ENCODE peak calls at places on chromosomes 7 and 10, in nine cellular contexts. One of them, this sample, is unnamed.

GRCh38 chr7:50209461-50210161 is 94.9 kb upstream of the IKZF1 start:
- DNase-seq in cardiac muscle cell: no peak
- DNase-seq in cardiac fibroblast: no peak
- DNase-seq in lung: no peak
- DNase-seq in MM.1S: no peak
- DNase-seq in stomach: no peak
- DNase-seq in lower leg skin: no peak
- DNase-seq in PC-3: no peak
- DNase-seq in fibroblast of villous mesenchyme: no peak
- DNase-seq in this sample: no peak

GRCh38 chr10:96390460-96390864 is 31.7 kb upstream of the OPALIN start:
- DNase-seq in cardiac muscle cell: no peak
- DNase-seq in cardiac fibroblast: no peak
- DNase-seq in lung: no peak
- DNase-seq in MM.1S: no peak
- DNase-seq in stomach: peak; percentile 92
- DNase-seq in lower leg skin: peak; percentile 37
- DNase-seq in PC-3: no peak
- DNase-seq in fibroblast of villous mesenchyme: no peak
- DNase-seq in this sample: no peak

GRCh38 chr7:158646766-158647474 is 57.7 kb downstream of the NCAPG2 start:
- DNase-seq in cardiac muscle cell: no peak
- DNase-seq in cardiac fibroblast: no peak
- DNase-seq in lung: no peak
- DNase-seq in MM.1S: peak; percentile 30
- DNase-seq in stomach: no peak
- DNase-seq in lower leg skin: no peak
- DNase-seq in PC-3: peak; percentile 43
- DNase-seq in fibroblast of villous mesenchyme: no peak
- DNase-seq in this sample: peak; percentile 16

GRCh38 chr7:30062587-30062986 is 34.4 kb downstream of the PLEKHA8 start:
- DNase-seq in cardiac muscle cell: peak; percentile 24
- DNase-seq in cardiac fibroblast: peak; percentile 67
- DNase-seq in lung: no peak
- DNase-seq in MM.1S: peak; percentile 30
- DNase-seq in stomach: no peak
- DNase-seq in lower leg skin: no peak
- DNase-seq in PC-3: peak; percentile 42
- DNase-seq in fibroblast of villous mesenchyme: peak; percentile 66
- DNase-seq in this sample: no peak

GRCh38 chr10:19826712-19827111 is 10.5 kb downstream of the PLXDC2 start:
- DNase-seq in cardiac muscle cell: no peak
- DNase-seq in cardiac fibroblast: peak; percentile 83
- DNase-seq in lung: no peak
- DNase-seq in MM.1S: no peak
- DNase-seq in stomach: no peak
- DNase-seq in lower leg skin: no peak
- DNase-seq in PC-3: no peak
- DNase-seq in fibroblast of villous mesenchyme: peak; percentile 75
- DNase-seq in this sample: no peak

GRCh38 chr10:95168694-95169093 is 25.3 kb upstream of the ACSM6 start:
- DNase-seq in cardiac muscle cell: no peak
- DNase-seq in cardiac fibroblast: no peak
- DNase-seq in lung: no peak
- DNase-seq in MM.1S: no peak
- DNase-seq in stomach: no peak
- DNase-seq in lower leg skin: no peak
- DNase-seq in PC-3: no peak
- DNase-seq in fibroblast of villous mesenchyme: no peak
- DNase-seq in this sample: no peak

GRCh38 chr10:132654121-132654571 is 116.6 kb downstream of the INPP5A start:
- DNase-seq in cardiac muscle cell: no peak
- DNase-seq in cardiac fibroblast: no peak
- DNase-seq in lung: no peak
- DNase-seq in MM.1S: no peak
- DNase-seq in stomach: no peak
- DNase-seq in lower leg skin: no peak
- DNase-seq in PC-3: no peak
- DNase-seq in fibroblast of villous mesenchyme: no peak
- DNase-seq in this sample: no peak

GRCh38 chr10:11489591-11489990 is 121.9 kb downstream of the USP6NL start:
- DNase-seq in cardiac muscle cell: no peak
- DNase-seq in cardiac fibroblast: no peak
- DNase-seq in lung: no peak
- DNase-seq in MM.1S: no peak
- DNase-seq in stomach: no peak
- DNase-seq in lower leg skin: no peak
- DNase-seq in PC-3: no peak
- DNase-seq in fibroblast of villous mesenchyme: no peak
- DNase-seq in this sample: no peak

GRCh38 chr7:1668932-1669485 is 1.1 kb upstream of the ELFN1 start:
- DNase-seq in cardiac muscle cell: no peak
- DNase-seq in cardiac fibroblast: no peak
- DNase-seq in lung: no peak
- DNase-seq in MM.1S: no peak
- DNase-seq in stomach: no peak
- DNase-seq in lower leg skin: no peak
- DNase-seq in PC-3: no peak
- DNase-seq in fibroblast of villous mesenchyme: no peak
- DNase-seq in this sample: no peak

GRCh38 chr10:97718659-97719142 is 5.2 kb downstream of the MARVELD1 start:
- DNase-seq in cardiac muscle cell: no peak
- DNase-seq in cardiac fibroblast: peak; percentile 59
- DNase-seq in lung: peak; percentile 92
- DNase-seq in MM.1S: no peak
- DNase-seq in stomach: peak; percentile 85
- DNase-seq in lower leg skin: peak; percentile 89
- DNase-seq in PC-3: peak; percentile 95
- DNase-seq in fibroblast of villous mesenchyme: peak; percentile 53
- DNase-seq in this sample: no peak

GRCh38 chr10:46293832-46294640 is 7.2 kb downstream of the ANTXRL start:
- DNase-seq in cardiac muscle cell: no peak
- DNase-seq in cardiac fibroblast: no peak
- DNase-seq in lung: peak; percentile 39
- DNase-seq in MM.1S: no peak
- DNase-seq in stomach: no peak
- DNase-seq in lower leg skin: no peak
- DNase-seq in PC-3: peak; percentile 22
- DNase-seq in fibroblast of villous mesenchyme: no peak
- DNase-seq in this sample: no peak
- TF ChIP-seq CTCF in cardiac muscle cell: peak; percentile 35
- TF ChIP-seq CTCF in cardiac fibroblast: no peak
- TF ChIP-seq CTCF in lung: no peak
- TF ChIP-seq CTCF in MM.1S: no peak
- TF ChIP-seq CTCF in stomach: no peak
- TF ChIP-seq CTCF in lower leg skin: no peak
- TF ChIP-seq CTCF in PC-3: peak; percentile 36
- TF ChIP-seq CTCF in fibroblast of villous mesenchyme: no peak
- TF ChIP-seq CTCF in this sample: no peak

DNA sequence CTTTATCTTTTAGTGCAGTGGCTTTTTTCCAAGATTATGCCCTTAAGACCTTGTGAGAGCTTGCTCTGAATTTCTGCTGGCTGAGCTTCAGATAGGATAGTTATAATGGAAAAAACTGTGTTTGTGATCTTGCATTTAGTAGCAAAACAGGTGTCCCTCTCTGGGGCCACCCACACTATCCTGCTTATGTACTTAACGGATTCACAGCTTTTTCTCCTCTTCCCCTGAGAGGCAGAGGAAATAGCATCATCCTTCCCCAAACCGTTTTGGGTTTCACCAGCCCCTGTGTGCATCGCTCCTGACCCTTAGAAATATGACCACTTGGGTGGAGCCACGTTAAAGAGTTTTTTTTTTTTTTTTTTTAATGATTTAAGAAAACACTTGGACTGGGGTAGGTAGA is 101.2 kb downstream of the RAB18 start:
- DNase-seq in cardiac muscle cell: no peak
- DNase-seq in cardiac fibroblast: no peak
- DNase-seq in lung: no peak
- DNase-seq in MM.1S: no peak
- DNase-seq in stomach: no peak
- DNase-seq in lower leg skin: no peak
- DNase-seq in PC-3: no peak
- DNase-seq in fibroblast of villous mesenchyme: no peak
- DNase-seq in this sample: no peak
- TF ChIP-seq CTCF in cardiac muscle cell: no peak
- TF ChIP-seq CTCF in cardiac fibroblast: no peak
- TF ChIP-seq CTCF in lung: no peak
- TF ChIP-seq CTCF in MM.1S: no peak
- TF ChIP-seq CTCF in stomach: no peak
- TF ChIP-seq CTCF in lower leg skin: no peak
- TF ChIP-seq CTCF in PC-3: no peak
- TF ChIP-seq CTCF in fibroblast of villous mesenchyme: no peak
- TF ChIP-seq CTCF in this sample: no peak

DNA sequence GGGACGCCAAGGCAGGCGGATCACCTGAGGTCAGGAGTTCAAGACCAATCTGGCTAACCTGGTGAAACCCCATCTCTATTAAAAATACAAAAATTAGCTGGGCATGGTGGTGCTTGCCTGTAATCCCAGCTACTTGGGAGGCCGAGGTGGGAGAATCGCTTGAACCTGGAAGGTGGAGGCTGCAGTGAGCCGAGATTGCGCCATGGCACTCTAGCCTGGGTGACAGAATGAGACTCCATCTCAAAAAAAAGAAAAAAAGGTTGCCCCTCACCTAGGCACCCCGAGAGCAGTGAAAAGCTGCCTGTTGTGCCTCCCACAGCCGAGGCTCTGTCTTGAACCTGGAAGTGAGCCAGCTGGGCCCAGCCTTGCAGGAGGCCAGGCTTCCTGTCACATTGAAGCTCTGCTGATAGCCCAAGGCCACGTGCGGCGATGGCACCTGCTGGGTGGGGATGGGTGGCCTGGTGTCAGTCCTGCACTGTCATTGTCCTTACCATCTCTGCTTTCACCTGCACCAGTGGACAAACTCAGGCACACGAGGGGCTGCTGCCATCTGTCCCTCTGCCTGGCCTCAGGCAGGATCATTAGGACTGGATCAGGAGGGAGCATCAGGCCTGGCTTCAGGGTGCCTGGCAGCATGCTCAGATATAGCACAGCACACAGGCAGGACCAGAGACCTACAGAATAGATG is 37.8 kb downstream of the DNAJB12 start:
- DNase-seq in cardiac muscle cell: no peak
- DNase-seq in cardiac fibroblast: no peak
- DNase-seq in lung: no peak
- DNase-seq in MM.1S: no peak
- DNase-seq in stomach: peak; percentile 78
- DNase-seq in lower leg skin: no peak
- DNase-seq in PC-3: no peak
- DNase-seq in fibroblast of villous mesenchyme: no peak
- DNase-seq in this sample: no peak
- TF ChIP-seq CTCF in cardiac muscle cell: no peak
- TF ChIP-seq CTCF in cardiac fibroblast: no peak
- TF ChIP-seq CTCF in lung: no peak
- TF ChIP-seq CTCF in MM.1S: no peak
- TF ChIP-seq CTCF in stomach: no peak
- TF ChIP-seq CTCF in lower leg skin: no peak
- TF ChIP-seq CTCF in PC-3: no peak
- TF ChIP-seq CTCF in fibroblast of villous mesenchyme: no peak
- TF ChIP-seq CTCF in this sample: no peak

GRCh38 chr7:20738517-20739481 is 47.9 kb downstream of the SP8 start:
- DNase-seq in cardiac muscle cell: no peak
- DNase-seq in cardiac fibroblast: no peak
- DNase-seq in lung: no peak
- DNase-seq in MM.1S: no peak
- DNase-seq in stomach: no peak
- DNase-seq in lower leg skin: no peak
- DNase-seq in PC-3: no peak
- DNase-seq in fibroblast of villous mesenchyme: no peak
- DNase-seq in this sample: no peak
- TF ChIP-seq CTCF in cardiac muscle cell: no peak
- TF ChIP-seq CTCF in cardiac fibroblast: no peak
- TF ChIP-seq CTCF in lung: no peak
- TF ChIP-seq CTCF in MM.1S: no peak
- TF ChIP-seq CTCF in stomach: no peak
- TF ChIP-seq CTCF in lower leg skin: no peak
- TF ChIP-seq CTCF in PC-3: no peak
- TF ChIP-seq CTCF in fibroblast of villous mesenchyme: no peak
- TF ChIP-seq CTCF in this sample: no peak

DNA sequence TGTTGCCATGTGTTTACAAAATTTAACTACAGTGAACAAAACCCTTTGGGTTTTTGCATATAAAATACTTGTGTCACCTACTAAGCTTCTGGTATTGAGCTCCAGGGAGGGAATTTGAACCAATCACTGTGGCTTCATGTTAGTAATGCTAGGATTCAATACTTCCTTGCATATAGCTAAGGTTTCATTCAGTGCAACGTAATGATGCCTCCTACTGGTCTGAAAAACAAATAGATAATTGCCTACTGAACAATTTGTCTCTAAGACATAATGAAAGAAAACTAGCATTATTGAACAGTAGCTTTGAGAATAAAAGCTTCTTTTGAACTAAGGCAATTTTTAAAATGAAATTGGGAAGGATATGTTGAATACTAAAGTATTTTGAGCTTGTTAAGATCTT is 244.4 kb downstream of the ZWINT start:
- DNase-seq in cardiac muscle cell: peak; percentile 46
- DNase-seq in cardiac fibroblast: no peak
- DNase-seq in lung: no peak
- DNase-seq in MM.1S: peak; percentile 35
- DNase-seq in stomach: no peak
- DNase-seq in lower leg skin: no peak
- DNase-seq in PC-3: peak; percentile 57
- DNase-seq in fibroblast of villous mesenchyme: no peak
- DNase-seq in this sample: no peak
- TF ChIP-seq CTCF in cardiac muscle cell: no peak
- TF ChIP-seq CTCF in cardiac fibroblast: no peak
- TF ChIP-seq CTCF in lung: no peak
- TF ChIP-seq CTCF in MM.1S: peak; percentile 28
- TF ChIP-seq CTCF in stomach: no peak
- TF ChIP-seq CTCF in lower leg skin: no peak
- TF ChIP-seq CTCF in PC-3: peak; percentile 85
- TF ChIP-seq CTCF in fibroblast of villous mesenchyme: no peak
- TF ChIP-seq CTCF in this sample: peak; percentile 52

GRCh38 chr7:114405427-114405826 is 9.2 kb upstream of the FOXP2 start:
- DNase-seq in cardiac muscle cell: no peak
- DNase-seq in cardiac fibroblast: peak; percentile 13
- DNase-seq in lung: no peak
- DNase-seq in MM.1S: peak; percentile 51
- DNase-seq in stomach: no peak
- DNase-seq in lower leg skin: no peak
- DNase-seq in PC-3: peak; percentile 34
- DNase-seq in fibroblast of villous mesenchyme: no peak
- DNase-seq in this sample: no peak
- TF ChIP-seq CTCF in cardiac muscle cell: peak; percentile 43
- TF ChIP-seq CTCF in cardiac fibroblast: peak; percentile 13
- TF ChIP-seq CTCF in lung: no peak
- TF ChIP-seq CTCF in MM.1S: peak; percentile 57
- TF ChIP-seq CTCF in stomach: no peak
- TF ChIP-seq CTCF in lower leg skin: no peak
- TF ChIP-seq CTCF in PC-3: peak; percentile 58
- TF ChIP-seq CTCF in fibroblast of villous mesenchyme: peak; percentile 28
- TF ChIP-seq CTCF in this sample: peak; percentile 70

GRCh38 chr10:99930731-99931550 is 78.8 kb downstream of the DNMBP start:
- DNase-seq in cardiac muscle cell: no peak
- DNase-seq in cardiac fibroblast: no peak
- DNase-seq in lung: peak; percentile 79
- DNase-seq in MM.1S: no peak
- DNase-seq in stomach: peak; percentile 91
- DNase-seq in lower leg skin: peak; percentile 51
- DNase-seq in PC-3: peak; percentile 77
- DNase-seq in fibroblast of villous mesenchyme: peak; percentile 37
- DNase-seq in this sample: no peak
- TF ChIP-seq CTCF in cardiac muscle cell: no peak
- TF ChIP-seq CTCF in cardiac fibroblast: no peak
- TF ChIP-seq CTCF in lung: no peak
- TF ChIP-seq CTCF in MM.1S: no peak
- TF ChIP-seq CTCF in stomach: no peak
- TF ChIP-seq CTCF in lower leg skin: no peak
- TF ChIP-seq CTCF in PC-3: no peak
- TF ChIP-seq CTCF in fibroblast of villous mesenchyme: no peak
- TF ChIP-seq CTCF in this sample: no peak

This sample was measured in neural crest cell.